ENCODE peak calls at places on chromosomes 5 and 9, in nine cellular contexts. O, X, J, R, U, H, F, Z and T are unnamed samples.

GRCh38 chr5:163163858-163164257 is 273.5 kb upstream of the CCNG1 start:
- DNase-seq in F (no peak), Z (peak), U (no peak), O (no peak), J (peak), R (no peak), H (no peak), X (no peak), T (no peak)

GRCh38 chr5:109692011-109692410 is 2.3 kb downstream of the MAN2A1 start:
- DNase-seq in H (no peak), R (peak), U (peak), X (no peak), F (no peak), O (no peak), Z (peak), J (no peak), T (peak)

GRCh38 chr5:142977363-142978051 is 207.3 kb downstream of the ARHGAP26 start:
- DNase-seq in J (peak), R (peak), U (no peak), X (peak), H (no peak), Z (peak), F (no peak), O (no peak), T (peak)

GRCh38 chr5:41925555-41925946 is 470 bp downstream of the FBXO4 start:
- DNase-seq in U (no peak), H (peak), O (peak), Z (peak), X (no peak), J (peak), R (peak), F (peak), T (peak)

GRCh38 chr5:6377582-6378127 is 692 bp downstream of the MED10 start:
- DNase-seq in F (no peak), O (no peak), X (no peak), U (no peak), R (no peak), Z (no peak), H (no peak), J (no peak), T (peak)

GRCh38 chr5:94240616-94241287 is 377.7 kb downstream of the KIAA0825 start:
- DNase-seq in O (no peak), Z (peak), J (no peak), X (no peak), F (no peak), U (no peak), R (peak), H (no peak), T (peak)

GRCh38 chr5:113181853-113182490 is 205.4 kb downstream of the DCP2 start:
- DNase-seq in O (no peak), F (no peak), H (no peak), J (no peak), X (no peak), Z (no peak), R (no peak), U (no peak), T (no peak)

GRCh38 chr9:136570916-136571315 is 25.1 kb upstream of the NOTCH1 start:
- DNase-seq in X (no peak), O (no peak), Z (no peak), R (no peak), H (no peak), U (no peak), F (no peak), J (no peak), T (no peak)

GRCh38 chr5:66993448-66993847 is 203.2 kb downstream of the CD180 start:
- DNase-seq in R (no peak), F (no peak), Z (no peak), H (no peak), O (peak), U (no peak), X (no peak), J (no peak), T (no peak)

GRCh38 chr9:116154976-116155699 is 1.5 kb downstream of the PAPPA start:
- DNase-seq in O (no peak), F (no peak), H (no peak), X (peak), J (peak), R (peak), U (no peak), Z (peak), T (peak)

GRCh38 chr5:5209101-5209500 is 69.0 kb downstream of the ADAMTS16 start:
- DNase-seq in U (no peak), R (no peak), H (no peak), Z (peak), F (no peak), O (no peak), J (peak), X (no peak), T (no peak)

GRCh38 chr9:109742759-109743388 is 37.1 kb upstream of the PALM2AKAP2 start:
- DNase-seq in O (no peak), X (peak), H (no peak), J (no peak), R (no peak), F (no peak), U (peak), Z (peak), T (no peak)

GRCh38 chr5:146528232-146528631 is 12.2 kb upstream of the GPR151 start:
- DNase-seq in J (peak), O (peak), X (no peak), F (no peak), U (no peak), R (no peak), Z (no peak), H (no peak), T (no peak)

GRCh38 chr9:101094686-101095085 is 66.2 kb downstream of the PLPPR1 start:
- DNase-seq in H (no peak), X (peak), Z (no peak), J (no peak), U (no peak), O (no peak), F (no peak), R (no peak), T (no peak)

GRCh38 chr9:101098392-101098791 is 69.9 kb downstream of the PLPPR1 start:
- DNase-seq in F (no peak), H (no peak), O (no peak), X (no peak), U (no peak), J (no peak), R (no peak), Z (no peak), T (no peak)

GRCh38 chr9:101093620-101094019 is 65.1 kb downstream of the PLPPR1 start:
- DNase-seq in U (no peak), H (no peak), F (no peak), J (no peak), R (no peak), O (no peak), X (peak), Z (peak), T (no peak)

GRCh38 chr9:101097210-101097609 is 68.7 kb downstream of the PLPPR1 start:
- DNase-seq in X (no peak), R (no peak), O (no peak), H (no peak), Z (no peak), J (no peak), F (no peak), U (no peak), T (no peak)

GRCh38 chr9:101092922-101093321 is 64.4 kb downstream of the PLPPR1 start:
- DNase-seq in J (no peak), O (no peak), F (no peak), Z (no peak), R (no peak), X (no peak), U (no peak), H (no peak), T (no peak)
- H3K4me3 ChIP-seq in J (no peak), O (no peak), F (no peak), Z (no peak), R (no peak), X (no peak), U (no peak), H (no peak), T (no peak)

GRCh38 chr9:76882686-76883085 is 23.2 kb downstream of the PRUNE2 start:
- DNase-seq in O (no peak), J (no peak), R (no peak), F (no peak), U (no peak), Z (no peak), X (no peak), H (no peak), T (no peak)

GRCh38 chr9:76878933-76879332 is 27.0 kb downstream of the PRUNE2 start:
- DNase-seq in R (no peak), H (no peak), Z (no peak), X (no peak), J (no peak), F (no peak), U (no peak), O (no peak), T (no peak)

GRCh38 chr9:76877961-76878360 is 28.0 kb downstream of the PRUNE2 start:
- DNase-seq in R (no peak), H (no peak), J (no peak), Z (peak), O (no peak), X (no peak), F (no peak), U (no peak), T (no peak)

GRCh38 chr9:76883341-76883740 is 22.6 kb downstream of the PRUNE2 start:
- DNase-seq in J (no peak), X (peak), O (no peak), U (no peak), H (no peak), F (no peak), Z (no peak), R (no peak), T (no peak)

DNA sequence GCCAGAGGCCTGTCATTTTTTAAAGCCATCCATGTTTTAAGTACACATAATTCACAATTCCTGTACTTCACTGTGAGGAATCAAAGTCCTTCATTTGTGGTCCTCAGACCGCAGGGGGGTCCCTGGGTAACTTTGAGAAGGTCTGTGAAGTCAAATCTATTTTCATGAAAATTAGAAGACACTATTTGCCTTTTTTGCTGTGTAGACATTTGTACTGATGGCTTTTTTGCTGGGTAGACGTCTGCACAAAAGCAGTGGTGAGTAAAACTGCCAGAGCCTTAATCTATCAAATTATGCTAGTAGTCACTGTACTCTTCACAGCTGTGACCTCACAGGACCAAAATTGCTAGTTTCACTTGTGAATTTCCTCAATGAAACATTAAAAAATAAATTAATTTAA is 25.7 kb downstream of the PRUNE2 start:
- DNase-seq in Z (no peak), X (no peak), O (no peak), R (no peak), H (no peak), U (no peak), F (no peak), J (no peak), T (no peak)
- H3K27ac ChIP-seq in Z (no peak), X (no peak), O (no peak), R (no peak), H (no peak), U (no peak), F (peak), J (no peak), T (no peak)

DNA sequence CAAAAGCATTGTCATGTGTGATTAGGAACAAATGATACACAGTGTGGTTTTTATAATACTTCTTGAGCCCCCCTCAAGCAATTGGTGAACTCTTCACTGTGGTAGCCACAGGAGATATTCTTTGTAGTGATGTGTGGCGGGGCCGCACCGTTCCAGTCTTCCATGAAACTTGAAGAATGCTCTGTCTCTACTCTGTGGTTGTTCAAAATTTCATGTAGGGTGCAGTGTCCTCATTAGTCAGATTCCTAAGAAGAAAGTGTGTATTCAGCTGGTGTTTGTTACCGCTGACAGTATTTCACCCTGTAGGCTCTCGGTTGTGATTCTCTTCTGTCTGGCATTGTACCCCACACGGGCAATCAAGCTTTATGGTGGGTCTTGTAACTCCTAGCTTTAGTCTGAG is 10.8 kb downstream of the OTULIN start:
- DNase-seq in X (no peak), R (no peak), J (no peak), F (no peak), Z (peak), U (no peak), O (no peak), H (no peak), T (no peak)
- H3K4me3 ChIP-seq in X (no peak), R (no peak), J (no peak), F (no peak), Z (no peak), U (no peak), O (no peak), H (no peak), T (no peak)

GRCh38 chr5:38367966-38368365 is 109.6 kb downstream of the EGFLAM start:
- DNase-seq in R (no peak), X (peak), H (no peak), Z (no peak), O (no peak), J (no peak), F (no peak), U (no peak), T (no peak)

GRCh38 chr5:38370341-38371100 is 112.2 kb downstream of the EGFLAM start:
- DNase-seq in U (no peak), J (no peak), X (no peak), Z (no peak), O (no peak), R (no peak), F (no peak), H (no peak), T (no peak)

GRCh38 chr5:38364825-38365224 is 106.5 kb downstream of the EGFLAM start:
- DNase-seq in R (no peak), J (no peak), O (no peak), U (no peak), X (no peak), H (no peak), F (no peak), Z (no peak), T (no peak)

GRCh38 chr5:38369692-38370091 is 111.3 kb downstream of the EGFLAM start:
- DNase-seq in J (no peak), U (no peak), X (no peak), O (no peak), F (no peak), Z (no peak), H (no peak), R (no peak), T (no peak)

GRCh38 chr5:38367410-38367809 is 109.1 kb downstream of the EGFLAM start:
- DNase-seq in H (no peak), J (no peak), Z (no peak), O (no peak), X (peak), R (no peak), F (no peak), U (no peak), T (no peak)
- H3K27ac ChIP-seq in H (no peak), J (no peak), Z (no peak), O (no peak), X (no peak), R (no peak), F (no peak), U (no peak), T (no peak)

GRCh38 chr9:92837191-92837590 is 40.6 kb downstream of the ZNF484 start:
- DNase-seq in F (no peak), X (no peak), H (no peak), U (no peak), J (no peak), R (no peak), Z (no peak), O (no peak), T (no peak)
- H3K4me3 ChIP-seq in F (no peak), X (no peak), H (no peak), U (no peak), J (no peak), R (no peak), Z (no peak), O (no peak), T (no peak)

DNA sequence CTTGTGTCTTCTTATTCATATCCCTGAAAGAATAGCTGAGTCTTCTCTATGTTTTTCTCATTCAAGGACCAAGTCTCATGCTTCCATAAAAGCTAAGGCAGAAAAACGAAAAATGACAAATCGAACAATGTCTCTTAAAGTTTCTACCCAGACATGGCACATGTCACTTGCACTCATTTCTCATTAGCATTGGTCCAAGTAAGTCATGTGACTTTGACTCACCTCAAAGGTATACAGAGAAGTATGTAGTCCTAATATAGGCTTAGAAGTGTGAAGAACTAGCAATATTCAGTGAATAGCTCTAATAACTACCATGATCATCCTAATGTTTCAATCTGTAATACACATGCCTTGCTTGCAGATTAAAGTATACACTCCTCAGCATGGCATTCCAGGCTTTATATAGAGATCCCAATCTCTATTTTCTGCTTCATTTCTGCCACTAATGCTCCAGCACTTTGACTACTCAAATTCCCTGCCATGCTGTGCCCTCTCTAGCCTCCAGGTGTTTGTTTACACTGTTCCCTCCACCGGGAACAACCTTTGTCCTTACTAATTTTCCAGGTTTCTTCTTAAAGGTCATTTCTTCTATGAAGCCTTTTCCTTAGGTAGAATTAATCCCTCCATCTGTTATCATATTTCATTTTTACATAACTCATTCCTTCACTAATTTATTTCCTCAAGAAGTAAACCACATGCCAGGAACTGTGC is 98.9 kb downstream of the CEMIP2 start:
- DNase-seq in U (no peak), J (no peak), X (no peak), R (no peak), H (no peak), Z (no peak), F (no peak), O (no peak), T (no peak)
- H3K27ac ChIP-seq in U (no peak), J (no peak), X (no peak), R (no peak), H (no peak), Z (no peak), F (no peak), O (no peak), T (no peak)

GRCh38 chr9:125744616-125745387 is 2.4 kb upstream of the PBX3 start:
- DNase-seq in F (no peak), J (no peak), H (no peak), O (no peak), R (peak), U (no peak), X (no peak), Z (peak), T (peak)

GRCh38 chr9:125746774-125747052 is 460 bp upstream of the PBX3 start:
- DNase-seq in J (no peak), X (no peak), R (no peak), O (no peak), Z (no peak), U (no peak), H (no peak), F (no peak), T (no peak)

GRCh38 chr9:125745682-125746016 is 1.5 kb upstream of the PBX3 start:
- DNase-seq in F (no peak), R (no peak), Z (no peak), X (no peak), H (no peak), O (no peak), U (no peak), J (no peak), T (peak)

GRCh38 chr9:125747053-125747764 is at the start of gene PBX3:
- DNase-seq in F (peak), O (peak), R (no peak), U (peak), Z (peak), J (peak), H (peak), X (peak), T (peak)

DNA sequence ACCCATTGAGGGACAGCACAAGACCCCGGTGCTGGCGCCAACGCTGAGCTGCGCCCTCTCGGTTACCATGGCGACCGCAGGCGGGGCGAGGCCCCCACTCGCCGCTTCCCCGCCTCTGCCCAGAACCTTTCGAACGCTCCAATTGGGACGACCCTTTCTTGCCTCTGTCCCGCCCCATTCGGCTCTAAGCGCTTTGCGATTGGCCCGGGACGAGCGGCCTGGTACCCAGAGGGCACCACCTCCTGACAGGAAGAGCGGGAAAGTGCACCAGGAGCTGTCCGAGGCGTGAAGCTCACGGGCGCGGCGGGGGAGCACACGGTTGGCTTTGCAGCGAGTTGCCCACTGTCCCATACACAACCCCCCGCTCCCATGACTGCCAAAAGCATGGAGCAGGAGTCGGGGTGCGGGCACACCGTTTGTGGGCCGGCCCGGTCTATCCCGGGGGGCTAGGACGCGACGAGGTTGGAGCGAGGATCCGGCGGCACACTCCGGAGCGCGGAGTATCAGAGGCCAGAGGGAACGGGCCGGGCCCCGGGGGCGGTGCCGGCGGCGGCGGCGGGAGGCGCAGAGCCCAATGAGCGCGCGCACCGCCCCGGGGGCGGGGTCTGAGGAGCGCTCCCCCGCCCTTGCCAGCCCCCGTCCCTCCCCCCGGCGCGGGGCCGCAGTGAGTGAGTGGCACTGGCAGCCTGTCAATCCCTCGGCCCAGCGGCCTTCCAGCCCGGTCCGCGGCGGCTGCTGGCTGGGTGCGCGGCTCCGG is 978 bp upstream of the PBX3 start:
- DNase-seq in U (peak), H (peak), J (peak), O (peak), X (peak), R (peak), F (peak), Z (peak), T (peak)
- H3K4me3 ChIP-seq in U (peak), H (peak), J (peak), O (peak), X (no peak), R (peak), F (peak), Z (peak), T (peak)

GRCh38 chr9:35687972-35688557 is 1.7 kb downstream of the TPM2 start:
- DNase-seq in O (no peak), J (no peak), R (no peak), Z (no peak), X (no peak), F (no peak), H (no peak), U (peak), T (peak)

GRCh38 chr9:35690447-35691324 is 961 bp upstream of the TPM2 start:
- DNase-seq in H (peak), F (peak), J (peak), O (peak), Z (peak), R (peak), X (peak), U (peak), T (peak)

GRCh38 chr9:35688558-35689350 is 971 bp downstream of the TPM2 start:
- DNase-seq in F (no peak), R (peak), X (no peak), O (no peak), U (no peak), Z (peak), J (peak), H (no peak), T (peak)

GRCh38 chr9:35689601-35690446 is at the start of gene TPM2:
- DNase-seq in R (peak), H (peak), J (no peak), Z (peak), F (peak), U (peak), X (peak), O (no peak), T (peak)

GRCh38 chr9:35689351-35689600 is 449 bp downstream of the TPM2 start:
- DNase-seq in F (no peak), Z (no peak), X (no peak), U (no peak), J (no peak), H (no peak), R (no peak), O (no peak), T (no peak)
- H3K27ac ChIP-seq in F (peak), Z (peak), X (peak), U (peak), J (peak), H (peak), R (peak), O (peak), T (peak)

GRCh38 chr9:37596504-37596903 is 4.1 kb upstream of the TOMM5 start:
- DNase-seq in Z (no peak), U (no peak), O (no peak), J (no peak), F (no peak), R (peak), X (no peak), H (no peak), T (no peak)

GRCh38 chr9:37592108-37592951 is at the start of gene TOMM5:
- DNase-seq in O (peak), J (peak), Z (peak), X (peak), F (peak), H (peak), R (peak), U (peak), T (peak)

GRCh38 chr9:37591775-37592107 is 656 bp downstream of the TOMM5 start:
- DNase-seq in U (no peak), X (peak), J (peak), H (no peak), R (no peak), F (no peak), O (no peak), Z (no peak), T (no peak)

GRCh38 chr9:37593877-37594448 is 1.6 kb upstream of the TOMM5 start:
- DNase-seq in F (no peak), R (no peak), Z (no peak), U (no peak), J (no peak), X (no peak), H (no peak), O (no peak), T (no peak)
- H3K4me3 ChIP-seq in F (peak), R (no peak), Z (no peak), U (no peak), J (no peak), X (no peak), H (no peak), O (no peak), T (no peak)